ENCODE peak calls at places on chromosome 1, in four cellular contexts. H is prostate gland, I is HCT116, M is breast epithelium. U is an unnamed sample.

GRCh38 chr1:166170075-166170474 is 3.3 kb upstream of the FAM78B start:
- DNase-seq in I (no peak), H (no peak), M (no peak), U (no peak)

GRCh38 chr1:99469641-99470040 is 176.3 kb upstream of the PALMD start:
- DNase-seq in H (no peak), I (no peak), M (no peak), U (no peak)

GRCh38 chr1:212915245-212916091 is 34.9 kb upstream of the VASH2 start:
- DNase-seq in I (no peak), H (no peak), M (no peak), U (no peak)

GRCh38 chr1:109263234-109263596 is 13.9 kb downstream of the CELSR2 start:
- DNase-seq in H (peak), I (no peak), M (no peak), U (no peak)

GRCh38 chr1:230270185-230270939 is 155.8 kb downstream of the PGBD5 start:
- DNase-seq in I (no peak), H (no peak), M (no peak), U (no peak)

GRCh38 chr1:109314805-109315204 is 8.0 kb upstream of the MYBPHL start:
- DNase-seq in I (no peak), H (no peak), M (no peak), U (no peak)

GRCh38 chr1:41454406-41454805 is 30.1 kb downstream of the EDN2 start:
- DNase-seq in M (peak), I (no peak), H (no peak), U (no peak)

GRCh38 chr1:153533689-153534201 is 2.0 kb downstream of the S100A6 start:
- DNase-seq in M (no peak), I (peak), H (no peak), U (peak)

GRCh38 chr1:60765204-60765603 is 317.2 kb upstream of the NFIA start:
- DNase-seq in I (peak), M (no peak), H (peak), U (no peak)

DNA sequence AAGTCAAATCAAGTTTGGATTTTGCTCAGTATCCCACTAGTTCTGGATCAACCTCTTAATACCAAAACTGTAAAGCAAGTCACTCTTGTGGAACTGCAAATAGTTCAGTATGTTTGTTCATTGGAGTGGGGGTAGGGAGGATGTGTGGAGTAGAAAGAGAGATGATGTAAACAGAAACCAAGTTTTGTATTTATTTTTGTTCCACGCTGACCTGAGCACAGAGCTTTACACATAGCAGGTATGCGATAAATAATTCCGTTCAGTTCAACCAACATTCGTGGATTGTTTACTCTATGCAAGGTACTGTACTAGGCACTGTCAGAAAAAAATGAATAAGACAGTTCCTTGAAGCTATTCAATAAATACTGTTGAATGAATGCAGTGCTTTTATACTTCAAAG is 4.5 kb upstream of the ZNF644 start:
- DNase-seq in M (no peak), I (no peak), H (no peak), U (no peak)
- TF ChIP-seq POLR2A in M (no peak), I (no peak), H (no peak), U (no peak)

DNA sequence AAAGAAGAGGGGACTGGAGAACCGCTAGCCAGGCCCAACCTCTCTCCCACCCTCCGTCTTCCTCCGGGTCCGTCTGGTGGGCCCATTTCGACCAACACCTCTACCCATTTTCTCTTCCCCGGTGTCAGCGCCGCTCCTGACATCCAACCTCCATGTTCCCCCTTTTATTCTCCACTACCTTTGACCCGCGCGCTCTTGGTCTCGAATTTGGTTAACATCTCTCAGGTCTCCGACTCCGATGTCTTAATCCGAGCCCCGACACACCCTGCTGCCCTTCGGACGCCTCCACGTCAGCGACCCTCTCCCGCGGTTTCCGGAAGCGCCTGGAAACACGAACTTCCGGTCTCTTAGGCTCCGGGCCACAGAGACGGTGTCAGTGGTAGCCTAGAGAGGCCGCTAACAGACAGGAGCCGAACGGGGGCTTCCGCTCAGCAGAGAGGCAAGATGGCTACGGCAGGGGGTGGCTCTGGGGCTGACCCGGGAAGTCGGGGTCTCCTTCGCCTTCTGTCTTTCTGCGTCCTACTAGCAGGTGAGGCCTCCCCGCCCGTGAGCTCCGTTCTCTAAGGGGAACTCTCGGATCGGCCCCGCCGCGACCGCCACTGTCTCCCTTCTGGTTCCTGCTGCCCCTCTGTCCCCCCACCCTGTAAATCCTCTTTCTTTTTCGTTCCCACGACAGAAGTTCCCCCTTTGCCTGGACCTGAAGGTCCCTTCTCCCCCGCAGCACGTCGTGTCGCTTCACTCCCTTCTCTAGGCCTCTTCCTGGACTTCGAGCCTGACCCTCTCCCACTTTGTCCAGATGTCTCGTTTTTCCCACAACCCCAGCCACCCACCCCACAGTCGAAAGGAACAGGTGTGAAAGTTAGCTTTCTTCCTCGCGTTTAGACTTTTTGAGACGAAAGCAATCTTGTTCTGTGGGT is at the start of the genes COPA and NCSTN:
- DNase-seq in H (peak), I (peak), M (peak), U (no peak)
- TF ChIP-seq POLR2AphosphoS5 in H (peak), I (peak), M (peak), U (peak)

GRCh38 chr1:24949331-24949881 is 19.3 kb upstream of the RUNX3 start:
- DNase-seq in I (no peak), M (no peak), H (no peak), U (no peak)
- H3K27ac ChIP-seq in I (no peak), M (no peak), H (no peak), U (no peak)

DNA sequence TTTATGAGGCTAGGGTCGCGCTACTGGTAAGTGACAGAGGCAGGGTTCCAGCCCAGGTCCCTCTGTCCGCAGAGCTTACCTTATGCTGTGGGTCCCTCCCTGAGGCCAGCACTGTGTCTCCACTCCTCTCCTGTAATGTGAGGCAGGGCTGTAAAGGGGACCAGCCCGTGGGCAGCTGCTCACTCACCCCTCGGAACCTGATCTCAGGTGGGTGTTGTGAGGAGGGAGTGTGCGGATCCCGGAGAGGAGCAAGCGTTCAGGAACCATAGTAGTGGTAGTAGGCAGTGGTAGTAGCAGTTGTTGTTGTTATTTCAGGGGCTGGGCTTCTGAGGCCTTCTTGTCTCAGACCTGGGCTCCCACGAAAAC is 1.7 kb downstream of the ZC3H12A start:
- DNase-seq in M (no peak), I (no peak), H (no peak), U (no peak)
- TF ChIP-seq POLR2A in M (no peak), I (no peak), H (no peak), U (no peak)

GRCh38 chr1:37393585-37394120 is 80.7 kb upstream of the ZC3H12A start:
- DNase-seq in H (no peak), I (no peak), M (no peak), U (no peak)
- TF ChIP-seq POLR2AphosphoS5 in H (no peak), I (no peak), M (no peak), U (no peak)

DNA sequence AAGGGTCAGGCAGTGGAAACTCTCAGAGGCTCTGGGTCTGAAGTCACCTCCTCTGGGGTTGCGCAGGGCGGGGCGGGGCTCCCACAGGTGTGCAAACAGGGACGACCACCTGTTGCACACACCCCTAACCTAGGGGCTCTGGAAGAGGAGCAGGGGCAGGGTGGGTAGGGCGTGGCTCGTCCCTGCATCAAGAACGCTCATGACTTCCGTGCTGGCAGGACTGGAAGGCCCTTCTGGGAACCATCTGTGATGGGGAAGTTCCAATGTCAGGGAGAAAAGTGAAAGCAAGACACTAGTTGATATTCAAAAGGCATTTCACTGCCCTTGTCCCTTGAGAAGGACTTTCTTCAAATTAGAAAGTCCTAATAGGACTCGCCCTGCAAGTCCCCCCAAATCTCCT is 22.1 kb upstream of the CLSTN1 start:
- DNase-seq in I (no peak), M (no peak), H (no peak), U (no peak)
- H3K27ac ChIP-seq in I (no peak), M (no peak), H (peak), U (no peak)

GRCh38 chr1:155260276-155260675 is 1.9 kb downstream of the SCAMP3 start:
- DNase-seq in M (no peak), I (no peak), H (no peak), U (no peak)

GRCh38 chr1:155261401-155261887 is 716 bp downstream of the SCAMP3 start:
- DNase-seq in H (no peak), I (no peak), M (no peak), U (no peak)

GRCh38 chr1:155267373-155267772 is 5.2 kb upstream of the SCAMP3 start:
- DNase-seq in M (no peak), I (no peak), H (no peak), U (no peak)

GRCh38 chr1:155263067-155263466 is 907 bp upstream of the SCAMP3 start:
- DNase-seq in I (no peak), H (no peak), M (no peak), U (no peak)

GRCh38 chr1:155261888-155262673 is at the start of gene SCAMP3:
- DNase-seq in H (peak), I (peak), M (peak), U (no peak)
- TF ChIP-seq POLR2A in H (peak), I (peak), M (peak), U (peak)

GRCh38 chr1:29324202-29324601 is 87.9 kb downstream of the PTPRU start:
- DNase-seq in H (no peak), M (no peak), I (no peak), U (no peak)

GRCh38 chr1:29323636-29324035 is 87.3 kb downstream of the PTPRU start:
- DNase-seq in I (no peak), H (no peak), M (no peak), U (no peak)

GRCh38 chr1:29326123-29326522 is 89.8 kb downstream of the PTPRU start:
- DNase-seq in H (no peak), M (no peak), I (no peak), U (no peak)

GRCh38 chr1:29325675-29326074 is 89.4 kb downstream of the PTPRU start:
- DNase-seq in H (no peak), I (no peak), M (no peak), U (no peak)

GRCh38 chr1:29324771-29325351 is 88.5 kb downstream of the PTPRU start:
- DNase-seq in I (peak), M (no peak), H (no peak), U (no peak)
- TF ChIP-seq POLR2AphosphoS5 in I (no peak), M (no peak), H (no peak), U (no peak)

DNA sequence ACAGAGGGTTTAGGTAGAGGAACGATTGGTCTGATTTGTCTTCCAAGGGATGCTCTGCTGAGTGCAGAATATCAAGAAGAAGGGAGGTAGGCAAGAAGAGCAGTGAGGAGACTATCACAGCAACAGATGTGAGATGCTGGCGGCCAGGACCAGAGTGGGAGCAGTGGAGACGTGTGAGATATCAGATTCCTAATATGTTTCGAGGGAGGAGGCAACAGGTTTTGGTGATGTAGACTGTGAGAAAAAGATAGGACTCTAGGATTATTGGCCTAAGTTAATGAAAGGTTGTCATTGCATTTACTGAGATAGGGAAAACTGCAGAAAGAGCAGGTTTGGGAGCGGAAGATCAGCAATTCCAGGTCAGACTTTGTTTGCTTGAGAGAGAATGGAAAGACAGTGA is 182.9 kb downstream of the FMN2 start:
- DNase-seq in I (no peak), M (no peak), H (no peak), U (no peak)
- H3K27ac ChIP-seq in I (no peak), M (no peak), H (no peak), U (no peak)